ENCODE peak calls at places on chromosomes 4 and X, in four cellular contexts. N is gastrocnemius medialis, T is heart left ventricle, M is OCI-LY7. W is an unnamed sample.

GRCh38 chrX:40111868-40112267 is 14.1 kb upstream of the BCOR start:
- DNase-seq in N (no peak), T (no peak), M (no peak), W (no peak)

GRCh38 chrX:16560173-16560572 is 89.8 kb upstream of the S100G start:
- DNase-seq in T (no peak), N (no peak), M (no peak), W (no peak)

GRCh38 chr4:147233-147632 is 22.9 kb downstream of the ZNF718 start:
- DNase-seq in N (no peak), T (no peak), M (no peak), W (no peak)

GRCh38 chrX:150616863-150617198 is 48.4 kb downstream of the MTM1 start:
- DNase-seq in M (no peak), N (no peak), T (no peak), W (no peak)

GRCh38 chrX:149871433-149871832 is 9.6 kb upstream of the MAGEA8 start:
- DNase-seq in N (no peak), M (no peak), T (no peak), W (no peak)

GRCh38 chrX:103467156-103467555 is 52.1 kb downstream of the RAB40A start:
- DNase-seq in T (no peak), M (no peak), N (no peak), W (no peak)

GRCh38 chr4:101103381-101104142 is 243.8 kb downstream of the PPP3CA start:
- DNase-seq in T (no peak), N (no peak), M (peak), W (no peak)

GRCh38 chr4:158458271-158458895 is 63.3 kb upstream of the RXFP1 start:
- DNase-seq in T (no peak), N (no peak), M (no peak), W (no peak)

GRCh38 chr4:2244947-2245786 is 3.2 kb upstream of the HAUS3 start:
- DNase-seq in M (no peak), T (no peak), N (peak), W (no peak)

GRCh38 chrX:18624599-18624998 is 47.3 kb downstream of the RS1 start:
- DNase-seq in N (no peak), M (no peak), T (no peak), W (no peak)

GRCh38 chr4:86934147-86934771 is 552 bp upstream of the AFF1 start:
- DNase-seq in T (no peak), M (no peak), N (no peak), W (no peak)

GRCh38 chr4:137531121-137531520 is 1.2 kb downstream of the PCDH18 start:
- DNase-seq in M (no peak), T (no peak), N (no peak), W (no peak)

DNA sequence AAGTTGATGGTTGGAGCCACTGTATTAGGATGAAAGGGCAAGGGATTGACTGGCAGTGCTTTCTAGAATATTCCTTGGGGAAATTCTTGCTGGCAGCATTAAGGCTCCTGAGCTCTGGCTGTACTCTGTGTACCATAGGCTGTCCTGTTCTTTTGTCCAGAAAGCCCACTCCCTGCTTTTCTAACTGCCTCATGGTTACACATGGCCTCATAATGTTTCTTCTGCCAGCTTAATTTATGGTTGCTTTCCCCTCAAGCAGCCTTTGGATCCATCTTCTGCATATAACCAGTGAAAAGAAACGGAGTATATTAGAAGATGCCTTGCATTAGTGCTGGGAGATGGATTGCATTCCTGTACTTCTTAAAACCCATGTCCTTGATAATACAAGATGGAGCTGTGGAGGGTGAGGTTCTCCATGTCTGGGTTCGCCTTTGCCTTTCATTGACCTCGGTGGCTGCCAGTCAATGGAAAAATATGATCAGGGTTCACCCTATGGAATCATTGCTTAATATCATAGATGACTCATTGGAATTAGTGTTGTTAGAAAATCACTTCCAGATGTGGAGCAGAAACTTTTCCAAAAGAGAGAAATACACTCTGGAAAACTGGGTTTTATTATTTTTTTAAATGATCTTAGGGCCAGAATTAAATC is 24.7 kb downstream of the DOCK11 start:
- DNase-seq in M (no peak), T (no peak), N (no peak), W (no peak)
- H3K27ac ChIP-seq in M (no peak), T (no peak), N (peak), W (peak)

GRCh38 chr4:22430626-22431025 is 85.2 kb downstream of the ADGRA3 start:
- DNase-seq in N (no peak), T (no peak), M (no peak), W (no peak)

GRCh38 chr4:22435652-22436051 is 80.2 kb downstream of the ADGRA3 start:
- DNase-seq in T (no peak), N (no peak), M (no peak), W (no peak)

GRCh38 chr4:22439947-22440346 is 75.9 kb downstream of the ADGRA3 start:
- DNase-seq in M (no peak), N (no peak), T (no peak), W (no peak)

DNA sequence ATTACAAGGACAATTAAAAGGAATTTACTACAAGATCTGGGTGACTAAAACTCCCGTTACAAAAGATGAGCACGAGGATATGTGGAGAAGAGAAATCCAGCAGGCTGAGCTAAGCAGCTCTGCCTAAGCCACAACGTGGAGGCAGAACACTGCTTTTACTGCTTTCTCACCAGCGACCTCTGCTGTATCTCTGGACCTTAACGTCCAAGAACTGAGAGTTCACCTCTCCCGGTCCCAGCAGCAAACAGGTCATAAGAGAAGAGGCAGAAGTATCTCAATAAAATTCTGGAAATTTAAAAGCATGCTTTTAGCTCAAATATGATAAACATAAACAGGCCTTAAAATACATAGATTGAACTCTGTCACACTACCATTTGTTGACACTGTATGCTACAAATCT is 81.0 kb downstream of the ADGRA3 start:
- DNase-seq in M (peak), N (no peak), T (peak), W (no peak)
- TF ChIP-seq CTCF in M (peak), N (no peak), T (peak), W (peak)

GRCh38 chr4:124318292-124318691 is 394.2 kb downstream of the ANKRD50 start:
- DNase-seq in N (no peak), M (no peak), T (no peak), W (no peak)

GRCh38 chr4:124325676-124326075 is 386.9 kb downstream of the ANKRD50 start:
- DNase-seq in M (no peak), N (no peak), T (no peak), W (no peak)

GRCh38 chr4:124321370-124321769 is 391.2 kb downstream of the ANKRD50 start:
- DNase-seq in M (no peak), N (no peak), T (no peak), W (no peak)

DNA sequence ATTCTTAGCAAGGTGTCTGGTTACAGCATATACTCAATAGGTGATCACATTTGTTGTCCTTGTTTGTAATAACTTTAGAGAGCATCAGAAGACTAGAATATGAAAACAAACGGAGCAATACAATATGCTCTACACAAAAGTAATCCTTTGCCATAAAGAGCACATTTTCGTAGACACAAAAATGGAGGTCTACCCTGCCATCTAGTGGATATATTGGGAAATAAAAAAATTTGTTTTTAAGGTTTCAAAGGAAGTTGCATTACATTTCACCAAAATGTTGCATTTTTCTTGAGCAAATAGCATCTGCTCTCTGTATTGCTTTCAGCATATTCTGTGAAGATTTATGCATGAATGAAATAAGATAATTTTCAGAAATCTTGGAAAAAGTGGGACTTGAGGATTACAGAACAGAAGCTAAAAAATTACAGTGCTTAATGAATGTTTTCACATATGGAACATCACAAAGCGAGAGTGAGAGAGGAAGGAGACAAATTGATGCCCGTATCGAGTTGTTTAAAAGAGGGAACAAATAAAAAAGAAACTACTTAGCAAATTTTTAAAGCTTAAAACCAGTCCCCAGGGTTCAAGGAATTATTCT is 390.2 kb downstream of the ANKRD50 start:
- DNase-seq in T (no peak), M (peak), N (no peak), W (no peak)
- H3K4me3 ChIP-seq in T (peak), M (no peak), N (no peak), W (no peak)

GRCh38 chr4:147772459-147772969 is 40.6 kb downstream of the ARHGAP10 start:
- DNase-seq in T (no peak), N (no peak), M (no peak), W (no peak)

GRCh38 chr4:147773261-147774184 is 41.6 kb downstream of the ARHGAP10 start:
- DNase-seq in T (no peak), N (no peak), M (no peak), W (no peak)

GRCh38 chr4:147769386-147769785 is 37.5 kb downstream of the ARHGAP10 start:
- DNase-seq in T (no peak), M (no peak), N (no peak), W (no peak)

GRCh38 chr4:147770831-147771230 is 38.9 kb downstream of the ARHGAP10 start:
- DNase-seq in T (no peak), M (no peak), N (no peak), W (no peak)

GRCh38 chr4:147772056-147772455 is 40.2 kb downstream of the ARHGAP10 start:
- DNase-seq in N (no peak), M (no peak), T (no peak), W (no peak)
- H3K27ac ChIP-seq in N (peak), M (no peak), T (peak), W (peak)

GRCh38 chr4:149708513-149709175 is 107.0 kb downstream of the IQCM start:
- DNase-seq in T (no peak), N (no peak), M (no peak), W (no peak)

GRCh38 chr4:149711588-149711987 is 104.1 kb downstream of the IQCM start:
- DNase-seq in T (no peak), N (no peak), M (no peak), W (no peak)

GRCh38 chr4:149707862-149708261 is 107.8 kb downstream of the IQCM start:
- DNase-seq in T (no peak), N (no peak), M (no peak), W (no peak)

GRCh38 chr4:149706942-149707341 is 108.7 kb downstream of the IQCM start:
- DNase-seq in M (no peak), N (no peak), T (no peak), W (no peak)

GRCh38 chr4:149709640-149710039 is 106.0 kb downstream of the IQCM start:
- DNase-seq in M (no peak), T (no peak), N (no peak), W (no peak)
- TF ChIP-seq CTCF in M (no peak), T (no peak), N (no peak), W (no peak)

GRCh38 chr4:7431696-7432530 is 2.8 kb downstream of the PSAPL1 start:
- DNase-seq in T (peak), N (no peak), M (no peak), W (no peak)

GRCh38 chr4:7432531-7433375 is 2.0 kb downstream of the PSAPL1 start:
- DNase-seq in M (no peak), N (no peak), T (peak), W (no peak)

GRCh38 chr4:7434141-7434765 is 477 bp downstream of the PSAPL1 start:
- DNase-seq in T (peak), N (no peak), M (no peak), W (no peak)

GRCh38 chr4:7434766-7435150 is at the start of gene PSAPL1:
- DNase-seq in N (no peak), T (peak), M (no peak), W (no peak)

GRCh38 chr4:7433376-7434140 is 1.2 kb downstream of the PSAPL1 start:
- DNase-seq in N (no peak), T (peak), M (no peak), W (no peak)
- H3K4me3 ChIP-seq in N (no peak), T (no peak), M (no peak), W (no peak)

DNA sequence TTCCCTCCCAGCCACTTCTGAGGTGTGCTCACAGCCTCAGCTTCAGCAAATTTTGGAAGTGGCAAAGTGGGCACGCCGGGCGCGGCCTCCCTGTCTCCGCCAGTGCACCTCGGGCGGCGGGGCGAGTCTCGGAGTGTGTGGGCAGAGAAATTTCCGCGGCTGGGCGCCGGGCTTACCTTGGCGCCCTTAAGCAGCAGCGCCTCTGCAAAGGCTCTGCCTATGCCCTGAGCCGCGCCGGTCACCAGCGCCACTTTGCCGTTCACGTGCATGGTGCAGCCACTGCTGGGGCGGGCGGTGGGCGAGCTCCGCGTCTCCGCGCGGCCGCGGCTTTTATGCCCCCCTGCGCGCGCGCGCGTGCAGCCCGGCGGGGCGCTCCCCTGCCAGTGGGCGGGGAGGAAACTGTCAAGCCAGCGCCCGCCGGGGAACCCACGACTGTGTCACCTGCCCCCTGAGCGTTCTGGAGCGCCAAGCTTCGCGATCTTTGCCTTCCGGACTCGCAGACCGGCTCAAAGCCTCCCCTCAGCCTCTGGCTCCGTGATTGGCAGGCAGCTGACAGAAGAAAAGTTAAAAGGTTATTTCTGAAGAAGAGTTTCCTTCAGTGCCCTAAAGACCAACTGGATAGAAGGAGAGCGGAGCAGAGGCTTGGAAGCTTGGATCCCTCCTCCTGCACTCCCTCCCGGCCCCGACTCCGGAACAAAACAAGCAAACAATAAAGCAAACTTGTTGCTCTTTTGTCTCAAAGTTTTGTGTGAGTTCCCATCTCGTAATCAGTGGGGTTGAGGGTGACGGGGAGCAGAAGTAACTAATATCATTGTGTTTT is at the start of gene HPGD:
- DNase-seq in M (peak), T (peak), N (peak), W (peak)
- H3K27ac ChIP-seq in M (no peak), T (no peak), N (peak), W (no peak)

DNA sequence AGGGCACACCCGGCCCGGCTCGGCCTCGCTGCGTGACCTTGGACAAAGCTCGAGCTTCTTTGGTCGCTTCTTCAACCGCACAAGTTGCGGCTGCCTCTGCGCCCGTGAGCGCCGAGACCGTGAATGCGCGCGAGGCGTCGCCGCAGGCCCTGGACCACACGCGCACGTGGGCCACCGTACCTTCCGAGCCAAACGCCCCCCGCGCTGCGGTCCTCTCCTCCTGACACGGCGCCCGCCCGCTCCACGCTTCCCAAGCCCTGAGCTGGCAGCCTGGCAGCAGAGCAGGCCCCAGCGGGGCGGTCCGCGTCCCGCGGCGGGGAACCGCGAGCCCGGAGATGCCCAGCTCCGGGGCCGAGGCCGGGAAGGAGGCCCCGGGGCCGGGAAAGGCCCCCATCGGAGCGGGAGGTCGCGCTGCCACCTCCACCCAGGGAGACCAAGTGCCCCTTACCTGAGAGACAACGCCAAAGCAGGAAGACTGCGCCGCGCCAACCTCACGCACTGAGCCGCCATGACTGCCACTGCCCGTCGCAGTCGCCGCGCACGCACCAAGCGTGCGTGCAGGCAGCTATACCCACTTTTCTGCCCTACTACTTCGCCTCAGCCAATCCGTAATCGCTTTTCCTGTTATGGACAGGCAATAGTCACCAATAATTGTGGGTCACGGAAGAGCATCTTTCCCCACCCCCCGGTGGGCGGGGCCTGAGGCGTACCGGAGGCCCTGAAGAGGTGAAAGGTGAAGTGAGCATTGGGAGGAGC is at the start of gene GRPEL1:
- DNase-seq in N (peak), T (peak), M (peak), W (peak)
- TF ChIP-seq CTCF in N (peak), T (no peak), M (peak), W (peak)